ENCODE peak calls at places on chromosome 5, in nine cellular contexts. N, E, F, I, X, O, H, R and G are unnamed samples.

GRCh38 chr5:168667301-168667859 is 88.2 kb upstream of the PANK3 start:
- DNase-seq in N (no peak), E (no peak), F (no peak), I (no peak), X (no peak), O (no peak), H (no peak), R (no peak), G (no peak)

GRCh38 chr5:141958773-141959172 is 771 bp upstream of the PCDH12 start:
- DNase-seq in N (no peak), E (no peak), F (no peak), I (no peak), X (no peak), O (no peak), H (no peak), R (peak), G (no peak)

GRCh38 chr5:56951131-56951945 is 585 bp downstream of the MIER3 start:
- DNase-seq in N (no peak), E (peak), F (no peak), I (peak), X (peak), O (no peak), H (peak), R (peak), G (peak)

GRCh38 chr5:11672385-11673085 is 231.7 kb downstream of the CTNND2 start:
- DNase-seq in N (no peak), E (no peak), F (no peak), I (no peak), X (no peak), O (no peak), H (no peak), R (no peak), G (no peak)

GRCh38 chr5:54021413-54022155 is 288.8 kb downstream of the ARL15 start:
- DNase-seq in N (no peak), E (no peak), F (no peak), I (no peak), X (no peak), O (no peak), H (no peak), R (peak), G (no peak)

GRCh38 chr5:32642276-32643002 is 57.1 kb downstream of the SUB1 start:
- DNase-seq in N (no peak), E (no peak), F (no peak), I (peak), X (no peak), O (no peak), H (no peak), R (peak), G (no peak)

GRCh38 chr5:142110046-142110531 is 1.5 kb downstream of the NDFIP1 start:
- DNase-seq in N (no peak), E (no peak), F (peak), I (peak), X (peak), O (peak), H (no peak), R (peak), G (no peak)

GRCh38 chr5:135295852-135296251 is 103.2 kb downstream of the MACROH2A1 start:
- DNase-seq in N (no peak), E (no peak), F (no peak), I (no peak), X (no peak), O (no peak), H (no peak), R (no peak), G (no peak)

GRCh38 chr5:773517-774264 is 10.8 kb downstream of the ZDHHC11B start:
- DNase-seq in N (no peak), E (no peak), F (no peak), I (no peak), X (peak), O (no peak), H (peak), R (no peak), G (no peak)

GRCh38 chr5:3671366-3671765 is 75.7 kb downstream of the IRX1 start:
- DNase-seq in N (no peak), E (no peak), F (no peak), I (no peak), X (no peak), O (no peak), H (no peak), R (no peak), G (no peak)

DNA sequence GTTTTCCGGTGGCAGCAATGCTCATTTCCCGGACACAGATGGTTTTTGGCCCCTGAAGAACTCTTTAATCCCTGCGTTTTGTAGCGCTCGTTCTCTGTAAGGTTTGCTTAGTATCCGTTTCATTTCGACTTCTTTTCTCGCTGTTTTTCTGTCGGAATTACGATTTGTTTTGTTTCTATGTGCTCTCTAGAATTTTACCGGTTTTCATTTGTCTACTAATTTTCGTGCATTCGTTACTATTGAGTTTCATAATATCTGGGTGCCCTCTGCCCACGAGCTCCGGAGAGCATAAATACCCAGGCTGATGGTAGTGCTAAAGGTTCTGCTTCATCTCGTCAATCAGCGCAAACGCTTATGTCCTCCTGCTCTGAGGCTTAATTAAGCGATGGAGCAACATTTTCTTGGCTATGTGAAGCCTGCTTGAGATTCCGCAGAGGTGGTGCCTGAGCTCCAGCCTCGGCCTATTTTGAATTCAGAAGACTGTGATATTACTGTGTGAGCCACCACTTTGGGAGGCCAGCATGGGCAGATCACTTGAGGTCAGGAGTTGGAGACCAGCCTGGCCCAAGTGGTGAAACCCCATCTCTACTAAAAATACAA is 44.9 kb downstream of the ANXA2R start:
- DNase-seq in N (no peak), E (peak), F (no peak), I (no peak), X (no peak), O (no peak), H (no peak), R (peak), G (no peak)
- TF ChIP-seq CTCF in N (no peak), E (no peak), F (no peak), I (peak), X (no peak), O (no peak), H (no peak), R (no peak), G (peak)

GRCh38 chr5:180799194-180799593 is 3.4 kb downstream of the MGAT1 start:
- DNase-seq in N (no peak), E (peak), F (no peak), I (no peak), X (no peak), O (no peak), H (no peak), R (no peak), G (peak)
- TF ChIP-seq CTCF in N (peak), E (peak), F (no peak), I (no peak), X (no peak), O (no peak), H (peak), R (peak), G (peak)

GRCh38 chr5:154118832-154119442 is 71.6 kb upstream of the GALNT10 start:
- DNase-seq in N (no peak), E (no peak), F (no peak), I (peak), X (no peak), O (no peak), H (no peak), R (no peak), G (no peak)
- TF ChIP-seq CTCF in N (no peak), E (peak), F (no peak), I (no peak), X (no peak), O (no peak), H (no peak), R (no peak), G (no peak)

GRCh38 chr5:179759961-179760541 is 27.4 kb downstream of the MAML1 start:
- DNase-seq in N (no peak), E (no peak), F (no peak), I (no peak), X (no peak), O (no peak), H (no peak), R (no peak), G (no peak)
- TF ChIP-seq CTCF in N (no peak), E (no peak), F (no peak), I (no peak), X (no peak), O (no peak), H (no peak), R (no peak), G (no peak)